ENCODE peak calls at places on chromosomes 13 and 19, in six cellular contexts. L is nephron progenitor cell, B is astrocyte of the spinal cord, J is breast epithelium, H is glutamatergic neuron, K is tibial artery. Y is an unnamed sample.
A peak's percentile ranks its signal among the peaks of the same experiment; 100 is the strongest.

GRCh38 chr19:15374796-15375440 is 4.7 kb downstream of the AKAP8 start:
- DNase-seq in L (no peak), J (no peak), H (no peak), B (no peak), K (peak; percentile 90), Y (no peak)

GRCh38 chr19:30349131-30349730 is 23.0 kb upstream of the ZNF536 start:
- DNase-seq in J (peak; percentile 14), L (no peak), B (no peak), K (no peak), H (no peak), Y (no peak)

GRCh38 chr19:30719189-30719990 is 347.2 kb downstream of the ZNF536 start:
- DNase-seq in J (no peak), H (peak; percentile 39), L (peak; percentile 59), B (peak; percentile 2), K (no peak), Y (no peak)

GRCh38 chr19:35741216-35741541 is 1.1 kb downstream of the IGFLR1 start:
- DNase-seq in H (no peak), J (no peak), K (no peak), L (no peak), B (no peak), Y (no peak)

GRCh38 chr13:79307866-79308298 is 98.2 kb downstream of the RBM26 start:
- DNase-seq in B (peak; percentile 11), J (no peak), H (no peak), L (no peak), K (no peak), Y (no peak)

GRCh38 chr19:5456836-5457200 is 1.6 kb downstream of the ZNRF4 start:
- DNase-seq in L (no peak), K (no peak), B (no peak), H (no peak), J (no peak), Y (no peak)

GRCh38 chr19:5567971-5568407 is 236 bp upstream of the TINCR start:
- DNase-seq in J (no peak), H (no peak), K (no peak), L (no peak), B (no peak), Y (no peak)

GRCh38 chr19:58516246-58516836 is 3.3 kb downstream of the ZBTB45 start:
- DNase-seq in H (no peak), J (no peak), B (no peak), K (no peak), L (no peak), Y (no peak)

GRCh38 chr13:93915269-93915809 is 564.1 kb downstream of the DCT start:
- DNase-seq in J (no peak), B (peak; percentile 58), H (no peak), K (no peak), L (no peak), Y (no peak)

GRCh38 chr19:16420781-16421386 is 50.9 kb downstream of the EPS15L1 start:
- DNase-seq in J (no peak), K (no peak), B (no peak), H (no peak), L (no peak), Y (no peak)

GRCh38 chr13:39536274-39536673 is 66.7 kb downstream of the LHFPL6 start:
- DNase-seq in J (no peak), K (no peak), B (no peak), H (no peak), L (no peak), Y (no peak)

GRCh38 chr13:96229356-96229755 is 139.4 kb downstream of the HS6ST3 start:
- DNase-seq in H (no peak), K (no peak), L (no peak), B (no peak), J (no peak), Y (no peak)

GRCh38 chr13:107473255-107473654 is 742.1 kb downstream of the LIG4 start:
- DNase-seq in H (no peak), K (no peak), B (no peak), J (no peak), L (no peak), Y (no peak)

GRCh38 chr13:53422415-53422814 is 393.8 kb downstream of the OLFM4 start:
- DNase-seq in L (no peak), K (no peak), B (no peak), J (no peak), H (no peak), Y (no peak)

GRCh38 chr13:82747331-82747730 is 1134.9 kb downstream of the SLITRK1 start:
- DNase-seq in H (no peak), K (no peak), B (no peak), L (no peak), J (no peak), Y (no peak)

GRCh38 chr13:109158383-109158782 is 529.0 kb downstream of the MYO16 start:
- DNase-seq in L (no peak), K (no peak), J (no peak), H (no peak), B (no peak), Y (no peak)

GRCh38 chr13:26425439-26426358 is 131.8 kb upstream of the WASF3 start:
- DNase-seq in K (no peak), B (peak; percentile 8), J (no peak), H (no peak), L (no peak), Y (no peak)

GRCh38 chr13:90171649-90172048 is 1175.8 kb upstream of the MIR17HG start:
- DNase-seq in B (peak; percentile 2), H (no peak), K (no peak), L (no peak), J (no peak), Y (no peak)

GRCh38 chr13:98155475-98156111 is 12.7 kb downstream of the FARP1 start:
- DNase-seq in L (no peak), H (no peak), K (no peak), J (no peak), B (peak; percentile 67), Y (no peak)

GRCh38 chr13:60112771-60113170 is 51.0 kb downstream of the DIAPH3 start:
- DNase-seq in L (no peak), J (no peak), B (peak; percentile 30), H (no peak), K (no peak), Y (no peak)

GRCh38 chr13:97199451-97199850 is 22.7 kb upstream of the MBNL2 start:
- DNase-seq in K (no peak), B (no peak), L (no peak), J (no peak), H (no peak), Y (no peak)

GRCh38 chr13:30755678-30756077 is 20.3 kb downstream of the ALOX5AP start:
- DNase-seq in H (no peak), K (no peak), B (no peak), J (no peak), L (no peak), Y (no peak)

GRCh38 chr13:35791191-35791902 is 314.9 kb upstream of the MAB21L1 start:
- DNase-seq in H (no peak), L (no peak), B (peak; percentile 29), J (no peak), K (no peak), Y (no peak)

GRCh38 chr13:35785563-35786327 is 309.3 kb upstream of the MAB21L1 start:
- DNase-seq in K (no peak), J (no peak), L (no peak), H (no peak), B (no peak), Y (no peak)

GRCh38 chr13:35787937-35788336 is 311.4 kb upstream of the MAB21L1 start:
- DNase-seq in L (no peak), H (no peak), B (no peak), K (no peak), J (no peak), Y (no peak)

GRCh38 chr13:35793823-35794222 is 317.3 kb upstream of the MAB21L1 start:
- DNase-seq in B (no peak), L (no peak), K (no peak), J (no peak), H (no peak), Y (no peak)

GRCh38 chr13:35789335-35790166 is 313.1 kb upstream of the MAB21L1 start:
- DNase-seq in L (no peak), K (no peak), J (no peak), B (peak; percentile 64), H (no peak), Y (no peak)
- TF ChIP-seq CTCF in L (peak; percentile 69), K (peak; percentile 50), J (no peak), B (peak; percentile 48), H (peak; percentile 64), Y (peak; percentile 75)

DNA sequence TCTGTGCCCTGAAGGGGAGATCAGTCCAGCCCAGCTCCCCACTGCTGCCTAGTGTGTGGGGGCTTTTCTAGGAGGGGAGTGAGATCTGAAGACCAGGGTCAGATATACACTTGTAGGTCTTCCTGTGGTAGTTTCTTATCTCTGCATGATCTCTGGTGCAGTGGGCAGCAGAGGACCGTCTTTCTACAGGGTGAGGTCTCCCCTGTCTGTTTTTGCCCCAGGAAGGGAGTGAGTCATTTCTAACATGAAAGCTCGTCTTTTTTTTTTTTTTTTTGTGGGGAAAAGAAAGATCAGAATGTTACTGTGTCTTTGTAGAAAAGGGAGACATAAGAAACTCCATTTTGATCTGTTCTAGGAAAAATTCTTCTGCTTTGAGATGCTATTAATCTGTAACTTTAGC is 8.8 kb upstream of the ZNF808 start:
- DNase-seq in H (no peak), L (no peak), K (no peak), B (no peak), J (no peak), Y (no peak)
- TF ChIP-seq CTCF in H (no peak), L (no peak), K (no peak), B (no peak), J (no peak), Y (no peak)

GRCh38 chr19:3133793-3134116 is 2.1 kb upstream of the GNA15 start:
- DNase-seq in J (no peak), L (no peak), H (no peak), K (no peak), B (no peak), Y (no peak)
- TF ChIP-seq CTCF in J (no peak), L (no peak), H (no peak), K (no peak), B (no peak), Y (no peak)

GRCh38 chr19:18675779-18676178 is 7.7 kb upstream of the CRTC1 start:
- DNase-seq in K (no peak), B (no peak), J (no peak), L (no peak), H (no peak), Y (no peak)
- TF ChIP-seq CTCF in K (no peak), B (peak; percentile 51), J (no peak), L (peak; percentile 37), H (no peak), Y (peak; percentile 60)

GRCh38 chr13:113843864-113844556 is 19.9 kb downstream of the GAS6 start:
- DNase-seq in K (peak; percentile 60), J (peak; percentile 25), B (no peak), H (no peak), L (no peak), Y (no peak)
- TF ChIP-seq CTCF in K (no peak), J (no peak), B (no peak), H (no peak), L (no peak), Y (no peak)

GRCh38 chr13:34523401-34523800 is 418.7 kb upstream of the NBEA start:
- DNase-seq in J (no peak), L (no peak), K (no peak), B (no peak), H (no peak), Y (no peak)
- TF ChIP-seq CTCF in J (no peak), L (no peak), K (no peak), B (no peak), H (no peak), Y (no peak)

Y was measured in osteocyte.